ENCODE peak calls at places on chromosomes 16 and 17, in four cellular contexts. One of them, this sample, is unnamed.

GRCh38 chr17:19284005-19284959 is 47.1 kb downstream of the EPN2 start:
- DNase-seq in H7: no peak
- DNase-seq in activated T-helper 9 cell treated with anti-CD3 and anti-CD28 coated beads, Interleukin-2, amount 50 U/mL, for 16 hours: no peak
- DNase-seq in T-helper 1 cell: no peak
- DNase-seq in this sample: no peak

GRCh38 chr17:78232774-78233173 is 1.3 kb downstream of the TMEM235 start:
- DNase-seq in H7: no peak
- DNase-seq in activated T-helper 9 cell treated with anti-CD3 and anti-CD28 coated beads, Interleukin-2, amount 50 U/mL, for 16 hours: no peak
- DNase-seq in T-helper 1 cell: no peak
- DNase-seq in this sample: no peak

GRCh38 chr17:1793447-1793806 is 31.6 kb downstream of the SERPINF1 start:
- DNase-seq in H7: no peak
- DNase-seq in activated T-helper 9 cell treated with anti-CD3 and anti-CD28 coated beads, Interleukin-2, amount 50 U/mL, for 16 hours: no peak
- DNase-seq in T-helper 1 cell: no peak
- DNase-seq in this sample: peak

GRCh38 chr17:41530062-41531048 is 2.2 kb upstream of the KRT19 start:
- DNase-seq in H7: no peak
- DNase-seq in activated T-helper 9 cell treated with anti-CD3 and anti-CD28 coated beads, Interleukin-2, amount 50 U/mL, for 16 hours: no peak
- DNase-seq in T-helper 1 cell: no peak
- DNase-seq in this sample: peak

GRCh38 chr16:55512941-55513340 is 4.1 kb downstream of the LPCAT2 start:
- DNase-seq in H7: no peak
- DNase-seq in activated T-helper 9 cell treated with anti-CD3 and anti-CD28 coated beads, Interleukin-2, amount 50 U/mL, for 16 hours: no peak
- DNase-seq in T-helper 1 cell: no peak
- DNase-seq in this sample: no peak

GRCh38 chr16:56849690-56850680 is 15.0 kb upstream of the SLC12A3 start:
- DNase-seq in H7: no peak
- DNase-seq in activated T-helper 9 cell treated with anti-CD3 and anti-CD28 coated beads, Interleukin-2, amount 50 U/mL, for 16 hours: no peak
- DNase-seq in T-helper 1 cell: no peak
- DNase-seq in this sample: no peak

GRCh38 chr16:57185446-57185944 is 344 bp downstream of the PSME3IP1 start:
- DNase-seq in H7: peak
- DNase-seq in activated T-helper 9 cell treated with anti-CD3 and anti-CD28 coated beads, Interleukin-2, amount 50 U/mL, for 16 hours: peak
- DNase-seq in T-helper 1 cell: no peak
- DNase-seq in this sample: peak

GRCh38 chr16:52488837-52489289 is 58.1 kb downstream of the TOX3 start:
- DNase-seq in H7: no peak
- DNase-seq in activated T-helper 9 cell treated with anti-CD3 and anti-CD28 coated beads, Interleukin-2, amount 50 U/mL, for 16 hours: no peak
- DNase-seq in T-helper 1 cell: no peak
- DNase-seq in this sample: no peak

GRCh38 chr17:73340093-73340596 is 28.3 kb upstream of the CDC42EP4 start:
- DNase-seq in H7: no peak
- DNase-seq in activated T-helper 9 cell treated with anti-CD3 and anti-CD28 coated beads, Interleukin-2, amount 50 U/mL, for 16 hours: no peak
- DNase-seq in T-helper 1 cell: no peak
- DNase-seq in this sample: peak

GRCh38 chr16:48450367-48450766 is 65.2 kb upstream of the SIAH1 start:
- DNase-seq in H7: no peak
- DNase-seq in activated T-helper 9 cell treated with anti-CD3 and anti-CD28 coated beads, Interleukin-2, amount 50 U/mL, for 16 hours: no peak
- DNase-seq in T-helper 1 cell: no peak
- DNase-seq in this sample: no peak

GRCh38 chr17:7903154-7904103 is 12.7 kb downstream of the RNF227 start:
- DNase-seq in H7: no peak
- DNase-seq in activated T-helper 9 cell treated with anti-CD3 and anti-CD28 coated beads, Interleukin-2, amount 50 U/mL, for 16 hours: no peak
- DNase-seq in T-helper 1 cell: no peak
- DNase-seq in this sample: peak

GRCh38 chr17:60579090-60579489 is 20.9 kb upstream of the PPM1D start:
- DNase-seq in H7: no peak
- DNase-seq in activated T-helper 9 cell treated with anti-CD3 and anti-CD28 coated beads, Interleukin-2, amount 50 U/mL, for 16 hours: no peak
- DNase-seq in T-helper 1 cell: no peak
- DNase-seq in this sample: no peak

GRCh38 chr17:78785011-78785662 is 3.1 kb upstream of the CYTH1 start:
- DNase-seq in H7: no peak
- DNase-seq in activated T-helper 9 cell treated with anti-CD3 and anti-CD28 coated beads, Interleukin-2, amount 50 U/mL, for 16 hours: no peak
- DNase-seq in T-helper 1 cell: no peak
- DNase-seq in this sample: no peak

GRCh38 chr17:80785477-80786178 is 206.0 kb upstream of the CHMP6 start:
- DNase-seq in H7: no peak
- DNase-seq in activated T-helper 9 cell treated with anti-CD3 and anti-CD28 coated beads, Interleukin-2, amount 50 U/mL, for 16 hours: no peak
- DNase-seq in T-helper 1 cell: no peak
- DNase-seq in this sample: no peak

GRCh38 chr16:68257906-68258800 is 6.2 kb upstream of the SLC7A6 start:
- DNase-seq in H7: peak
- DNase-seq in activated T-helper 9 cell treated with anti-CD3 and anti-CD28 coated beads, Interleukin-2, amount 50 U/mL, for 16 hours: no peak
- DNase-seq in T-helper 1 cell: no peak
- DNase-seq in this sample: no peak

GRCh38 chr17:1377334-1377733 is 22.7 kb downstream of the YWHAE start:
- DNase-seq in H7: no peak
- DNase-seq in activated T-helper 9 cell treated with anti-CD3 and anti-CD28 coated beads, Interleukin-2, amount 50 U/mL, for 16 hours: no peak
- DNase-seq in T-helper 1 cell: no peak
- DNase-seq in this sample: no peak

GRCh38 chr16:66175580-66175979 is 190.9 kb upstream of the CDH5 start:
- DNase-seq in H7: no peak
- DNase-seq in activated T-helper 9 cell treated with anti-CD3 and anti-CD28 coated beads, Interleukin-2, amount 50 U/mL, for 16 hours: no peak
- DNase-seq in T-helper 1 cell: no peak
- DNase-seq in this sample: no peak

GRCh38 chr17:73533801-73534574 is 110.3 kb downstream of the SDK2 start:
- DNase-seq in H7: no peak
- DNase-seq in activated T-helper 9 cell treated with anti-CD3 and anti-CD28 coated beads, Interleukin-2, amount 50 U/mL, for 16 hours: no peak
- DNase-seq in T-helper 1 cell: no peak
- DNase-seq in this sample: no peak

GRCh38 chr16:12303649-12304048 is 327.1 kb downstream of the SNX29 start:
- DNase-seq in H7: no peak
- DNase-seq in activated T-helper 9 cell treated with anti-CD3 and anti-CD28 coated beads, Interleukin-2, amount 50 U/mL, for 16 hours: no peak
- DNase-seq in T-helper 1 cell: no peak
- DNase-seq in this sample: no peak

GRCh38 chr16:14658063-14658462 is 25.3 kb downstream of the BFAR start:
- DNase-seq in H7: no peak
- DNase-seq in activated T-helper 9 cell treated with anti-CD3 and anti-CD28 coated beads, Interleukin-2, amount 50 U/mL, for 16 hours: no peak
- DNase-seq in T-helper 1 cell: no peak
- DNase-seq in this sample: no peak

GRCh38 chr16:8826278-8826879 is 28.7 kb downstream of the PMM2 start:
- DNase-seq in H7: no peak
- DNase-seq in activated T-helper 9 cell treated with anti-CD3 and anti-CD28 coated beads, Interleukin-2, amount 50 U/mL, for 16 hours: no peak
- DNase-seq in T-helper 1 cell: no peak
- DNase-seq in this sample: no peak

GRCh38 chr16:59342669-59343068 is 608.6 kb upstream of the GOT2 start:
- DNase-seq in H7: no peak
- DNase-seq in activated T-helper 9 cell treated with anti-CD3 and anti-CD28 coated beads, Interleukin-2, amount 50 U/mL, for 16 hours: no peak
- DNase-seq in T-helper 1 cell: no peak
- DNase-seq in this sample: no peak

GRCh38 chr16:46772463-46772862 is 24.3 kb upstream of the MYLK3 start:
- DNase-seq in H7: no peak
- DNase-seq in activated T-helper 9 cell treated with anti-CD3 and anti-CD28 coated beads, Interleukin-2, amount 50 U/mL, for 16 hours: no peak
- DNase-seq in T-helper 1 cell: no peak
- DNase-seq in this sample: no peak

GRCh38 chr17:49633762-49634486 is 44.0 kb downstream of the SPOP start:
- DNase-seq in H7: peak
- DNase-seq in activated T-helper 9 cell treated with anti-CD3 and anti-CD28 coated beads, Interleukin-2, amount 50 U/mL, for 16 hours: no peak
- DNase-seq in T-helper 1 cell: no peak
- DNase-seq in this sample: no peak

GRCh38 chr17:46942441-46943217 is 19.7 kb downstream of the GOSR2 start:
- DNase-seq in H7: peak
- DNase-seq in activated T-helper 9 cell treated with anti-CD3 and anti-CD28 coated beads, Interleukin-2, amount 50 U/mL, for 16 hours: peak
- DNase-seq in T-helper 1 cell: peak
- DNase-seq in this sample: peak

GRCh38 chr17:65191805-65192740 is 54.9 kb downstream of the RGS9 start:
- DNase-seq in H7: peak
- DNase-seq in activated T-helper 9 cell treated with anti-CD3 and anti-CD28 coated beads, Interleukin-2, amount 50 U/mL, for 16 hours: no peak
- DNase-seq in T-helper 1 cell: no peak
- DNase-seq in this sample: peak

GRCh38 chr17:17723354-17724261 is 42.4 kb downstream of the RAI1 start:
- DNase-seq in H7: peak
- DNase-seq in activated T-helper 9 cell treated with anti-CD3 and anti-CD28 coated beads, Interleukin-2, amount 50 U/mL, for 16 hours: peak
- DNase-seq in T-helper 1 cell: no peak
- DNase-seq in this sample: no peak

GRCh38 chr17:2510559-2510958 is 1.1 kb downstream of the METTL16 start:
- DNase-seq in H7: no peak
- DNase-seq in activated T-helper 9 cell treated with anti-CD3 and anti-CD28 coated beads, Interleukin-2, amount 50 U/mL, for 16 hours: no peak
- DNase-seq in T-helper 1 cell: no peak
- DNase-seq in this sample: no peak

GRCh38 chr17:78879679-78880186 is 23.3 kb downstream of the CEP295NL start:
- DNase-seq in H7: peak
- DNase-seq in activated T-helper 9 cell treated with anti-CD3 and anti-CD28 coated beads, Interleukin-2, amount 50 U/mL, for 16 hours: no peak
- DNase-seq in T-helper 1 cell: no peak
- DNase-seq in this sample: no peak

GRCh38 chr16:68719993-68720489 is 17.1 kb upstream of the CDH1 start:
- DNase-seq in H7: no peak
- DNase-seq in activated T-helper 9 cell treated with anti-CD3 and anti-CD28 coated beads, Interleukin-2, amount 50 U/mL, for 16 hours: no peak
- DNase-seq in T-helper 1 cell: no peak
- DNase-seq in this sample: no peak

GRCh38 chr16:27428035-27428785 is 26.2 kb downstream of the IL21R start:
- DNase-seq in H7: peak
- DNase-seq in activated T-helper 9 cell treated with anti-CD3 and anti-CD28 coated beads, Interleukin-2, amount 50 U/mL, for 16 hours: no peak
- DNase-seq in T-helper 1 cell: no peak
- DNase-seq in this sample: no peak